ENCODE peak calls at places on chromosomes 2 and 18, in seven cellular contexts. One of them, this sample, is unnamed.

GRCh38 chr2:62216616-62217015 is 20.7 kb downstream of the B3GNT2 start:
- DNase-seq in NCI-H1417: no peak
- DNase-seq in D721Med: no peak
- DNase-seq in osteocyte: no peak
- DNase-seq in AG09309: peak; percentile 92
- DNase-seq in stimulated activated CD4-positive, alpha-beta T cell treated with anti-CD3 and anti-CD28 coated beads, Interleukin-2, amount 100 ng/mL, for 48 hours: no peak
- DNase-seq in T1000: no peak
- DNase-seq in this sample: no peak

GRCh38 chr18:31244737-31245432 is 73.1 kb upstream of the DSG1 start:
- DNase-seq in NCI-H1417: peak; percentile 51
- DNase-seq in D721Med: no peak
- DNase-seq in osteocyte: no peak
- DNase-seq in AG09309: no peak
- DNase-seq in stimulated activated CD4-positive, alpha-beta T cell treated with anti-CD3 and anti-CD28 coated beads, Interleukin-2, amount 100 ng/mL, for 48 hours: no peak
- DNase-seq in T1000: no peak
- DNase-seq in this sample: no peak

GRCh38 chr2:202317080-202317859 is 51.7 kb downstream of the NOP58 start:
- DNase-seq in NCI-H1417: no peak
- DNase-seq in D721Med: no peak
- DNase-seq in osteocyte: peak; percentile 75
- DNase-seq in AG09309: peak; percentile 77
- DNase-seq in stimulated activated CD4-positive, alpha-beta T cell treated with anti-CD3 and anti-CD28 coated beads, Interleukin-2, amount 100 ng/mL, for 48 hours: no peak
- DNase-seq in T1000: no peak
- DNase-seq in this sample: peak; percentile 8

GRCh38 chr2:48865704-48866103 is 110.2 kb upstream of the LHCGR start:
- DNase-seq in NCI-H1417: no peak
- DNase-seq in D721Med: no peak
- DNase-seq in osteocyte: no peak
- DNase-seq in AG09309: no peak
- DNase-seq in stimulated activated CD4-positive, alpha-beta T cell treated with anti-CD3 and anti-CD28 coated beads, Interleukin-2, amount 100 ng/mL, for 48 hours: no peak
- DNase-seq in T1000: no peak
- DNase-seq in this sample: no peak

GRCh38 chr2:145020694-145021093 is 500.8 kb upstream of the ZEB2 start:
- DNase-seq in NCI-H1417: no peak
- DNase-seq in D721Med: no peak
- DNase-seq in osteocyte: no peak
- DNase-seq in AG09309: no peak
- DNase-seq in stimulated activated CD4-positive, alpha-beta T cell treated with anti-CD3 and anti-CD28 coated beads, Interleukin-2, amount 100 ng/mL, for 48 hours: no peak
- DNase-seq in T1000: no peak
- DNase-seq in this sample: no peak

GRCh38 chr2:206456078-206456769 is 12.9 kb downstream of the ADAM23 start:
- DNase-seq in NCI-H1417: no peak
- DNase-seq in D721Med: no peak
- DNase-seq in osteocyte: no peak
- DNase-seq in AG09309: no peak
- DNase-seq in stimulated activated CD4-positive, alpha-beta T cell treated with anti-CD3 and anti-CD28 coated beads, Interleukin-2, amount 100 ng/mL, for 48 hours: no peak
- DNase-seq in T1000: no peak
- DNase-seq in this sample: no peak

GRCh38 chr18:74110983-74111382 is 36.7 kb downstream of the FBXO15 start:
- DNase-seq in NCI-H1417: no peak
- DNase-seq in D721Med: no peak
- DNase-seq in osteocyte: no peak
- DNase-seq in AG09309: no peak
- DNase-seq in stimulated activated CD4-positive, alpha-beta T cell treated with anti-CD3 and anti-CD28 coated beads, Interleukin-2, amount 100 ng/mL, for 48 hours: no peak
- DNase-seq in T1000: no peak
- DNase-seq in this sample: no peak

GRCh38 chr2:64212801-64213321 is 68.6 kb upstream of the PELI1 start:
- DNase-seq in NCI-H1417: no peak
- DNase-seq in D721Med: no peak
- DNase-seq in osteocyte: no peak
- DNase-seq in AG09309: no peak
- DNase-seq in stimulated activated CD4-positive, alpha-beta T cell treated with anti-CD3 and anti-CD28 coated beads, Interleukin-2, amount 100 ng/mL, for 48 hours: peak; percentile 34
- DNase-seq in T1000: no peak
- DNase-seq in this sample: no peak

GRCh38 chr2:176147790-176148496 is 3.4 kb upstream of the HOXD4 start:
- DNase-seq in NCI-H1417: no peak
- DNase-seq in D721Med: no peak
- DNase-seq in osteocyte: no peak
- DNase-seq in AG09309: no peak
- DNase-seq in stimulated activated CD4-positive, alpha-beta T cell treated with anti-CD3 and anti-CD28 coated beads, Interleukin-2, amount 100 ng/mL, for 48 hours: no peak
- DNase-seq in T1000: no peak
- DNase-seq in this sample: no peak

GRCh38 chr2:45913539-45913938 is 262.1 kb downstream of the PRKCE start:
- DNase-seq in NCI-H1417: no peak
- DNase-seq in D721Med: no peak
- DNase-seq in osteocyte: no peak
- DNase-seq in AG09309: no peak
- DNase-seq in stimulated activated CD4-positive, alpha-beta T cell treated with anti-CD3 and anti-CD28 coated beads, Interleukin-2, amount 100 ng/mL, for 48 hours: no peak
- DNase-seq in T1000: no peak
- DNase-seq in this sample: no peak

GRCh38 chr18:10140928-10141327 is 227.1 kb downstream of the VAPA start:
- DNase-seq in NCI-H1417: no peak
- DNase-seq in D721Med: no peak
- DNase-seq in osteocyte: peak; percentile 66
- DNase-seq in AG09309: no peak
- DNase-seq in stimulated activated CD4-positive, alpha-beta T cell treated with anti-CD3 and anti-CD28 coated beads, Interleukin-2, amount 100 ng/mL, for 48 hours: no peak
- DNase-seq in T1000: no peak
- DNase-seq in this sample: no peak

GRCh38 chr2:132477436-132477835 is 60.8 kb downstream of the GPR39 start:
- DNase-seq in NCI-H1417: no peak
- DNase-seq in D721Med: no peak
- DNase-seq in osteocyte: no peak
- DNase-seq in AG09309: no peak
- DNase-seq in stimulated activated CD4-positive, alpha-beta T cell treated with anti-CD3 and anti-CD28 coated beads, Interleukin-2, amount 100 ng/mL, for 48 hours: no peak
- DNase-seq in T1000: no peak
- DNase-seq in this sample: no peak

GRCh38 chr2:188869560-188869959 is 104.6 kb upstream of the COL3A1 start:
- DNase-seq in NCI-H1417: no peak
- DNase-seq in D721Med: no peak
- DNase-seq in osteocyte: no peak
- DNase-seq in AG09309: no peak
- DNase-seq in stimulated activated CD4-positive, alpha-beta T cell treated with anti-CD3 and anti-CD28 coated beads, Interleukin-2, amount 100 ng/mL, for 48 hours: no peak
- DNase-seq in T1000: no peak
- DNase-seq in this sample: no peak

GRCh38 chr2:145123606-145124005 is 603.7 kb upstream of the ZEB2 start:
- DNase-seq in NCI-H1417: peak; percentile 8
- DNase-seq in D721Med: no peak
- DNase-seq in osteocyte: no peak
- DNase-seq in AG09309: no peak
- DNase-seq in stimulated activated CD4-positive, alpha-beta T cell treated with anti-CD3 and anti-CD28 coated beads, Interleukin-2, amount 100 ng/mL, for 48 hours: no peak
- DNase-seq in T1000: no peak
- DNase-seq in this sample: no peak

GRCh38 chr2:212032536-212033219 is 505.9 kb downstream of the ERBB4 start:
- DNase-seq in NCI-H1417: no peak
- DNase-seq in D721Med: no peak
- DNase-seq in osteocyte: no peak
- DNase-seq in AG09309: no peak
- DNase-seq in stimulated activated CD4-positive, alpha-beta T cell treated with anti-CD3 and anti-CD28 coated beads, Interleukin-2, amount 100 ng/mL, for 48 hours: no peak
- DNase-seq in T1000: no peak
- DNase-seq in this sample: no peak

GRCh38 chr2:151251012-151251411 is 10.7 kb downstream of the RBM43 start:
- DNase-seq in NCI-H1417: no peak
- DNase-seq in D721Med: no peak
- DNase-seq in osteocyte: no peak
- DNase-seq in AG09309: peak; percentile 68
- DNase-seq in stimulated activated CD4-positive, alpha-beta T cell treated with anti-CD3 and anti-CD28 coated beads, Interleukin-2, amount 100 ng/mL, for 48 hours: no peak
- DNase-seq in T1000: no peak
- DNase-seq in this sample: no peak

GRCh38 chr2:199147216-199147615 is 310.5 kb downstream of the SATB2 start:
- DNase-seq in NCI-H1417: no peak
- DNase-seq in D721Med: peak; percentile 17
- DNase-seq in osteocyte: no peak
- DNase-seq in AG09309: peak; percentile 50
- DNase-seq in stimulated activated CD4-positive, alpha-beta T cell treated with anti-CD3 and anti-CD28 coated beads, Interleukin-2, amount 100 ng/mL, for 48 hours: no peak
- DNase-seq in T1000: no peak
- DNase-seq in this sample: no peak

GRCh38 chr2:172445851-172446250 is 18.5 kb downstream of the ITGA6 start:
- DNase-seq in NCI-H1417: no peak
- DNase-seq in D721Med: no peak
- DNase-seq in osteocyte: no peak
- DNase-seq in AG09309: no peak
- DNase-seq in stimulated activated CD4-positive, alpha-beta T cell treated with anti-CD3 and anti-CD28 coated beads, Interleukin-2, amount 100 ng/mL, for 48 hours: no peak
- DNase-seq in T1000: no peak
- DNase-seq in this sample: no peak

GRCh38 chr2:172434821-172435607 is 7.6 kb downstream of the ITGA6 start:
- DNase-seq in NCI-H1417: no peak
- DNase-seq in D721Med: no peak
- DNase-seq in osteocyte: no peak
- DNase-seq in AG09309: no peak
- DNase-seq in stimulated activated CD4-positive, alpha-beta T cell treated with anti-CD3 and anti-CD28 coated beads, Interleukin-2, amount 100 ng/mL, for 48 hours: no peak
- DNase-seq in T1000: no peak
- DNase-seq in this sample: no peak

GRCh38 chr2:70526126-70526525 is 27.5 kb downstream of the TGFA start:
- DNase-seq in NCI-H1417: no peak
- DNase-seq in D721Med: no peak
- DNase-seq in osteocyte: no peak
- DNase-seq in AG09309: no peak
- DNase-seq in stimulated activated CD4-positive, alpha-beta T cell treated with anti-CD3 and anti-CD28 coated beads, Interleukin-2, amount 100 ng/mL, for 48 hours: no peak
- DNase-seq in T1000: no peak
- DNase-seq in this sample: no peak

GRCh38 chr18:50986360-50987087 is 18.7 kb downstream of the ELAC1 start:
- DNase-seq in NCI-H1417: no peak
- DNase-seq in D721Med: no peak
- DNase-seq in osteocyte: no peak
- DNase-seq in AG09309: peak; percentile 59
- DNase-seq in stimulated activated CD4-positive, alpha-beta T cell treated with anti-CD3 and anti-CD28 coated beads, Interleukin-2, amount 100 ng/mL, for 48 hours: no peak
- DNase-seq in T1000: no peak
- DNase-seq in this sample: no peak

GRCh38 chr2:237449193-237449797 is 35.3 kb upstream of the COL6A3 start:
- DNase-seq in NCI-H1417: no peak
- DNase-seq in D721Med: no peak
- DNase-seq in osteocyte: no peak
- DNase-seq in AG09309: no peak
- DNase-seq in stimulated activated CD4-positive, alpha-beta T cell treated with anti-CD3 and anti-CD28 coated beads, Interleukin-2, amount 100 ng/mL, for 48 hours: no peak
- DNase-seq in T1000: no peak
- DNase-seq in this sample: no peak

GRCh38 chr2:191152841-191153240 is 2.0 kb upstream of the STAT4 start:
- DNase-seq in NCI-H1417: peak; percentile 11
- DNase-seq in D721Med: no peak
- DNase-seq in osteocyte: no peak
- DNase-seq in AG09309: no peak
- DNase-seq in stimulated activated CD4-positive, alpha-beta T cell treated with anti-CD3 and anti-CD28 coated beads, Interleukin-2, amount 100 ng/mL, for 48 hours: no peak
- DNase-seq in T1000: no peak
- DNase-seq in this sample: no peak

GRCh38 chr2:52416340-52416739 is 1351.3 kb upstream of the CHAC2 start:
- DNase-seq in NCI-H1417: peak; percentile 45
- DNase-seq in D721Med: no peak
- DNase-seq in osteocyte: no peak
- DNase-seq in AG09309: no peak
- DNase-seq in stimulated activated CD4-positive, alpha-beta T cell treated with anti-CD3 and anti-CD28 coated beads, Interleukin-2, amount 100 ng/mL, for 48 hours: no peak
- DNase-seq in T1000: no peak
- DNase-seq in this sample: no peak

GRCh38 chr2:181077128-181077709 is 96.8 kb downstream of the UBE2E3 start:
- DNase-seq in NCI-H1417: peak; percentile 79
- DNase-seq in D721Med: no peak
- DNase-seq in osteocyte: no peak
- DNase-seq in AG09309: peak; percentile 16
- DNase-seq in stimulated activated CD4-positive, alpha-beta T cell treated with anti-CD3 and anti-CD28 coated beads, Interleukin-2, amount 100 ng/mL, for 48 hours: no peak
- DNase-seq in T1000: no peak
- DNase-seq in this sample: peak; percentile 57

GRCh38 chr2:25854613-25855012 is 23.7 kb downstream of the ASXL2 start:
- DNase-seq in NCI-H1417: no peak
- DNase-seq in D721Med: no peak
- DNase-seq in osteocyte: no peak
- DNase-seq in AG09309: no peak
- DNase-seq in stimulated activated CD4-positive, alpha-beta T cell treated with anti-CD3 and anti-CD28 coated beads, Interleukin-2, amount 100 ng/mL, for 48 hours: no peak
- DNase-seq in T1000: no peak
- DNase-seq in this sample: no peak

GRCh38 chr2:238872026-238872425 is 24.1 kb downstream of the TWIST2 start:
- DNase-seq in NCI-H1417: no peak
- DNase-seq in D721Med: no peak
- DNase-seq in osteocyte: no peak
- DNase-seq in AG09309: no peak
- DNase-seq in stimulated activated CD4-positive, alpha-beta T cell treated with anti-CD3 and anti-CD28 coated beads, Interleukin-2, amount 100 ng/mL, for 48 hours: no peak
- DNase-seq in T1000: no peak
- DNase-seq in this sample: no peak

GRCh38 chr2:213281156-213281555 is 3.1 kb upstream of the SPAG16 start:
- DNase-seq in NCI-H1417: no peak
- DNase-seq in D721Med: no peak
- DNase-seq in osteocyte: no peak
- DNase-seq in AG09309: peak; percentile 20
- DNase-seq in stimulated activated CD4-positive, alpha-beta T cell treated with anti-CD3 and anti-CD28 coated beads, Interleukin-2, amount 100 ng/mL, for 48 hours: no peak
- DNase-seq in T1000: no peak
- DNase-seq in this sample: no peak

This sample was measured in NCI-H2081.